ENCODE peak calls at places on chromosomes 7 and 10, in six cellular contexts. V, Q, U, Y, I and N are unnamed samples.

GRCh38 chr7:99824091-99824490 is 3.7 kb upstream of the CYP3A43 start:
- DNase-seq in V (no peak), Q (no peak), U (no peak), Y (no peak), I (no peak), N (no peak)

GRCh38 chr10:46229144-46229563 is 57.6 kb upstream of the ANTXRL start:
- DNase-seq in V (no peak), Q (peak; percentile 84), U (no peak), Y (peak; percentile 74), I (peak; percentile 86), N (no peak)

GRCh38 chr7:149286811-149287400 is 24.9 kb downstream of the ZNF783 start:
- DNase-seq in V (no peak), Q (no peak), U (no peak), Y (no peak), I (no peak), N (no peak)

GRCh38 chr10:110430369-110431273 is 67.1 kb upstream of the DUSP5 start:
- DNase-seq in V (no peak), Q (no peak), U (no peak), Y (no peak), I (no peak), N (no peak)

GRCh38 chr10:31101123-31101522 is 69.5 kb upstream of the ZNF438 start:
- DNase-seq in V (peak; percentile 59), Q (no peak), U (peak; percentile 15), Y (no peak), I (no peak), N (no peak)

GRCh38 chr7:26293569-26294308 is 2.1 kb downstream of the SNX10 start:
- DNase-seq in V (peak; percentile 83), Q (no peak), U (peak; percentile 39), Y (no peak), I (no peak), N (no peak)

GRCh38 chr10:124324856-124325657 is 93.7 kb downstream of the OAT start:
- DNase-seq in V (no peak), Q (no peak), U (no peak), Y (no peak), I (peak; percentile 36), N (no peak)

GRCh38 chr7:46285856-46286255 is 364.8 kb upstream of the IGFBP3 start:
- DNase-seq in V (no peak), Q (no peak), U (no peak), Y (no peak), I (no peak), N (no peak)

GRCh38 chr10:110843796-110844616 is 27.7 kb upstream of the PDCD4 start:
- DNase-seq in V (no peak), Q (no peak), U (no peak), Y (no peak), I (no peak), N (no peak)

GRCh38 chr10:31908157-31908556 is 20.5 kb downstream of the ARHGAP12 start:
- DNase-seq in V (no peak), Q (no peak), U (no peak), Y (no peak), I (no peak), N (no peak)

GRCh38 chr7:85090138-85090537 is 96.7 kb downstream of the SEMA3D start:
- DNase-seq in V (no peak), Q (no peak), U (no peak), Y (peak; percentile 23), I (no peak), N (no peak)

GRCh38 chr7:28272461-28272877 is 91.9 kb upstream of the JAZF1 start:
- DNase-seq in V (no peak), Q (no peak), U (no peak), Y (peak; percentile 87), I (no peak), N (no peak)

GRCh38 chr7:100506356-100506930 is 22.7 kb downstream of the NYAP1 start:
- DNase-seq in V (no peak), Q (no peak), U (no peak), Y (peak; percentile 41), I (no peak), N (no peak)

DNA sequence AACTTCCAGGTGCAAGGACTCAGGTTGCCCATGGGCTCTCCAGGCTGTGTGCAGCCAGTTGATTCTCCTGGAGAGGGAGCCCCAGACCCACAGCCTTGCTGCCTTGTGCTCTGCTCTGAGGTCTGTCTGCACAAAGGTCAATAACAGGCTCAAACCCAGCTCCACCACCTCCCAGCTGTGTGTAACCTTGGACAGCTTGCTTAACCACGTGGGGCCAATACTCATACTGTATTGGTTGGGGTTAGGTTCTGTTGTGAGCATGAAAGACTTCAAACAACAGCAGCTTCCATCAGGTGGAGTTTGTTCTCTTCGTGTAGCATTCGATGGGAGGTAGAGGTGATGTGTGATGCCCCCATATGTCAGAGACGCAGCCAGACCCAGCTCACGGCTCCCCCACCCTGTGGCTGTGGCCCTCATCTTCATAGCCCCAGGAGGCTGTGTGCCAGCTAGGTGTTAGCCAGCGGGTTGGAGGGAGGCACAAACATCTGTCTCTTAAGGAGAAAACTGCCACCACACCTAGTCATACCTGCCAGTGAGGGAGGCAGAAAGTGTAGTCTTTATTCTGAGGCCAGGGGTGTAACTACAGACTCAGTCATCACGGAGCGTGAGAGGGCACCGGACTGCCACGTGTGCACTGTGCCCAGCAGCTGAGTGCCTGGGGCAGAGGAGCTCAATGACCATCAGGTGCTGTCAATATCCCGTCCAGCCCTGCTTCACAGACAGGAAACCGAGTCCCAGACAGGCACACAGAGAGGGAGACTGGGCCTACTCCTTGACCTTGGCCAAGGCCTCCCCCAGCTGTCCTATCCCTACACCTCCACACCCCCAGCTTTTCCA is 8.0 kb upstream of the POLD2 start:
- DNase-seq in V (no peak), Q (peak; percentile 37), U (no peak), Y (peak; percentile 36), I (no peak), N (no peak)
- TF ChIP-seq TAF1 in V (no peak), Q (no peak), U (no peak), Y (no peak), I (no peak), N (no peak)

GRCh38 chr10:122173337-122173736 is 97.8 kb upstream of the BTBD16 start:
- DNase-seq in V (no peak), Q (no peak), U (no peak), Y (no peak), I (no peak), N (no peak)

GRCh38 chr10:122172311-122173008 is 98.6 kb upstream of the BTBD16 start:
- DNase-seq in V (no peak), Q (no peak), U (no peak), Y (no peak), I (no peak), N (no peak)

GRCh38 chr10:122173766-122174435 is 97.2 kb upstream of the BTBD16 start:
- DNase-seq in V (no peak), Q (no peak), U (no peak), Y (no peak), I (no peak), N (no peak)

GRCh38 chr10:122170802-122171201 is 100.3 kb upstream of the BTBD16 start:
- DNase-seq in V (no peak), Q (no peak), U (no peak), Y (no peak), I (no peak), N (no peak)

DNA sequence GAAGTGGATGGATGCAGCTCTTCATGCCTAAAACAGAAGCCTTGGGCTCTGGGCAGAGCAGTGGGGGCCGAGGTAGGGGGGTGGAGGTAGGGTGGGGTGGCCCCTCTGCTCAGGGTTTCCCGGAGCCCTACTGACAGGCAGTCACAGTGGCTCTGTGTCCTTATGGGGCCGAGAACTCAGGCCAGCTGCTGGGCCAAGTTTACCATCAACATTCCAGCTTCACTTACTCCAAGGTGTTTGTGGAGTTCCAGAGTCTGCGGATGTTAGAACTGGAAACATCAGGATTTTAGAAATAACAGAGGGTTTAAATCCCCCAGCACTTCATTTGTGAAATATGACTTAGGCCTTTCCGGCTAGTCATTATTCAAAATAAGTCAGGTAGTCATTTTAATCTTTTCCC is 99.8 kb upstream of the BTBD16 start:
- DNase-seq in V (no peak), Q (no peak), U (no peak), Y (no peak), I (no peak), N (no peak)
- TF ChIP-seq POLR2AphosphoS5 in V (no peak), Q (no peak), U (no peak), Y (no peak), I (no peak), N (no peak)

GRCh38 chr10:132891313-132891712 is 51.1 kb downstream of the CFAP46 start:
- DNase-seq in V (no peak), Q (no peak), U (no peak), Y (no peak), I (peak; percentile 47), N (no peak)

GRCh38 chr10:132891994-132892393 is 50.4 kb downstream of the CFAP46 start:
- DNase-seq in V (no peak), Q (no peak), U (no peak), Y (no peak), I (peak; percentile 42), N (no peak)

GRCh38 chr10:132889091-132889490 is 53.3 kb downstream of the CFAP46 start:
- DNase-seq in V (no peak), Q (no peak), U (no peak), Y (no peak), I (no peak), N (no peak)

GRCh38 chr10:132890301-132890700 is 52.1 kb downstream of the CFAP46 start:
- DNase-seq in V (no peak), Q (no peak), U (no peak), Y (no peak), I (no peak), N (no peak)

DNA sequence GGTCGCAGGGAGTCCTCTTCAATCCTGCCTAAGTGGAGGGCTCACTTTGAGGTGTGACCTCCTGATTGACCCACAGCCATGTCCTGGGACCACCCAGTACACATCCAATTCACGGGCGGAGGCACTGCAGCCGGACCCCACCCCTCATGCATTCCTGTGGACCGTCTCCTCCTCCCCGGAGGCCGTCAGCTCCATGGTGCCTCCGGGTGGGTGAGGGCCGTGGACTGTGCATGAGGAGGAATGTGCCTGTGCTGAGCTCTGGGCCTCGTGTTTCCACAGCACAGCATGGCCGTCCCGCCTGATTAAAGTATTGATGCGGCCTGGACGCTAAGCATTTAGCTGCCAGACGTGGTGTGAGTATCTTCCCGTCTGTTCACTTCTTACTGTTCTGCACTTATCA is 52.8 kb downstream of the CFAP46 start:
- DNase-seq in V (no peak), Q (no peak), U (no peak), Y (no peak), I (no peak), N (no peak)
- TF ChIP-seq TAF1 in V (no peak), Q (no peak), U (no peak), Y (no peak), I (no peak), N (no peak)

GRCh38 chr10:65949543-65949942 is 976.3 kb upstream of the LRRTM3 start:
- DNase-seq in V (no peak), Q (no peak), U (no peak), Y (no peak), I (no peak), N (no peak)

GRCh38 chr10:65952086-65952485 is 973.8 kb upstream of the LRRTM3 start:
- DNase-seq in V (no peak), Q (no peak), U (no peak), Y (no peak), I (no peak), N (no peak)

GRCh38 chr10:65945071-65945470 is 980.8 kb upstream of the LRRTM3 start:
- DNase-seq in V (no peak), Q (no peak), U (no peak), Y (no peak), I (no peak), N (no peak)

DNA sequence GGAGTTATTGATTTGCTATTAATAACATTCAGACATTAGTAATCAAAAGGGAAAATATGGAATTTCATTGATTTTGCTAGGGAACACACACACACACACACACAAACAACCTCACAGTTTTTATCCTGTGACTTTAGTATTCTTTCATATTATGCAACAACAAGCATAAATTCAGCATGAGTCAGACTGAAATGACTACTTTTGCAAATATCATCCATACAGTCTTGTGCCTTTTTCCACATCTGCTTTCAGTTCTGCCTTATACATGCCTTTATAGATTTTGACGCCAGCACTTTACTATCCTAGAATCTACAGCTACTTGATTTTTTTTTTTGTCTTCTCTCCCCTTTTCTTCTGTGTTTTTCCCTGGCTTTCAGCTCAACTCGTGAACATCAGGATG is 975.8 kb upstream of the LRRTM3 start:
- DNase-seq in V (no peak), Q (no peak), U (no peak), Y (no peak), I (no peak), N (no peak)
- TF ChIP-seq POLR2AphosphoS5 in V (no peak), Q (no peak), U (no peak), Y (no peak), I (no peak), N (no peak)